ENCODE peak calls at places on chromosomes 1 and 21, in four cellular contexts. One of them, this sample, is unnamed.

GRCh38 chr21:43340491-43341348 is 86.2 kb downstream of the SIK1 start:
- DNase-seq in tibial artery: no peak
- DNase-seq in fibroblast of lung: peak; percentile 90
- DNase-seq in pancreas: no peak
- DNase-seq in this sample: no peak

GRCh38 chr1:239308701-239309333 is 77.6 kb upstream of the CHRM3 start:
- DNase-seq in pancreas: peak; percentile 37
- DNase-seq in tibial artery: no peak
- DNase-seq in fibroblast of lung: peak; percentile 13
- DNase-seq in this sample: no peak

GRCh38 chr1:9822897-9823692 is 670 bp downstream of the CLSTN1 start:
- DNase-seq in pancreas: no peak
- DNase-seq in fibroblast of lung: peak; percentile 26
- DNase-seq in tibial artery: no peak
- DNase-seq in this sample: peak; percentile 33

GRCh38 chr1:46150085-46150484 is 17.7 kb upstream of the PIK3R3 start:
- DNase-seq in fibroblast of lung: no peak
- DNase-seq in pancreas: no peak
- DNase-seq in tibial artery: no peak
- DNase-seq in this sample: no peak

GRCh38 chr1:207747627-207748492 is 4.0 kb upstream of the CD46 start:
- DNase-seq in pancreas: no peak
- DNase-seq in fibroblast of lung: no peak
- DNase-seq in tibial artery: no peak
- DNase-seq in this sample: no peak

GRCh38 chr1:40389234-40389815 is 15.8 kb downstream of the SMAP2 start:
- DNase-seq in fibroblast of lung: no peak
- DNase-seq in tibial artery: no peak
- DNase-seq in pancreas: no peak
- DNase-seq in this sample: no peak

GRCh38 chr1:156148236-156148635 is 5.1 kb upstream of the SEMA4A start:
- DNase-seq in tibial artery: no peak
- DNase-seq in pancreas: no peak
- DNase-seq in fibroblast of lung: no peak
- DNase-seq in this sample: no peak

GRCh38 chr1:186424539-186424938 is 36.4 kb downstream of the PDC start:
- DNase-seq in tibial artery: no peak
- DNase-seq in pancreas: no peak
- DNase-seq in fibroblast of lung: peak; percentile 13
- DNase-seq in this sample: no peak

GRCh38 chr1:167766538-167766937 is 44.8 kb downstream of the MPZL1 start:
- DNase-seq in fibroblast of lung: no peak
- DNase-seq in tibial artery: no peak
- DNase-seq in pancreas: no peak
- DNase-seq in this sample: no peak

GRCh38 chr1:204947338-204947737 is 76.7 kb downstream of the NFASC start:
- DNase-seq in tibial artery: no peak
- DNase-seq in fibroblast of lung: no peak
- DNase-seq in pancreas: no peak
- DNase-seq in this sample: no peak

GRCh38 chr1:227739636-227740035 is 4.4 kb downstream of the SNAP47 start:
- DNase-seq in fibroblast of lung: no peak
- DNase-seq in tibial artery: no peak
- DNase-seq in pancreas: no peak
- DNase-seq in this sample: no peak

GRCh38 chr1:47527653-47528272 is 89.9 kb downstream of the FOXD2 start:
- DNase-seq in tibial artery: no peak
- DNase-seq in pancreas: no peak
- DNase-seq in fibroblast of lung: no peak
- DNase-seq in this sample: no peak

GRCh38 chr1:246528933-246529731 is 22.1 kb upstream of the SMYD3 start:
- DNase-seq in fibroblast of lung: no peak
- DNase-seq in pancreas: no peak
- DNase-seq in tibial artery: no peak
- DNase-seq in this sample: no peak

GRCh38 chr1:174971902-174972301 is 27.8 kb upstream of the CACYBP start:
- DNase-seq in pancreas: no peak
- DNase-seq in fibroblast of lung: no peak
- DNase-seq in tibial artery: no peak
- DNase-seq in this sample: no peak

GRCh38 chr1:26911399-26912146 is 2.2 kb downstream of the NR0B2 start:
- DNase-seq in fibroblast of lung: no peak
- DNase-seq in tibial artery: no peak
- DNase-seq in pancreas: no peak
- DNase-seq in this sample: no peak

GRCh38 chr1:160403244-160403643 is 2.9 kb downstream of the VANGL2 start:
- DNase-seq in tibial artery: no peak
- DNase-seq in fibroblast of lung: no peak
- DNase-seq in pancreas: no peak
- DNase-seq in this sample: no peak

GRCh38 chr1:234713440-234713839 is 103.5 kb upstream of the IRF2BP2 start:
- DNase-seq in pancreas: no peak
- DNase-seq in tibial artery: no peak
- DNase-seq in fibroblast of lung: no peak
- DNase-seq in this sample: no peak

GRCh38 chr1:221648201-221648600 is 93.7 kb downstream of the DUSP10 start:
- DNase-seq in tibial artery: no peak
- DNase-seq in fibroblast of lung: no peak
- DNase-seq in pancreas: no peak
- DNase-seq in this sample: no peak

GRCh38 chr1:91876040-91876470 is 9.9 kb downstream of the TGFBR3 start:
- DNase-seq in pancreas: no peak
- DNase-seq in tibial artery: no peak
- DNase-seq in fibroblast of lung: no peak
- DNase-seq in this sample: no peak

GRCh38 chr1:14968251-14968812 is 185.2 kb upstream of the TMEM51 start:
- DNase-seq in fibroblast of lung: peak; percentile 91
- DNase-seq in tibial artery: peak; percentile 90
- DNase-seq in pancreas: no peak
- DNase-seq in this sample: peak; percentile 11

GRCh38 chr1:53672243-53672642 is 66.7 kb downstream of the GLIS1 start:
- DNase-seq in pancreas: no peak
- DNase-seq in fibroblast of lung: no peak
- DNase-seq in tibial artery: no peak
- DNase-seq in this sample: no peak

GRCh38 chr1:33036051-33036525 is 595 bp downstream of the AK2 start:
- DNase-seq in pancreas: no peak
- DNase-seq in tibial artery: no peak
- DNase-seq in fibroblast of lung: no peak
- DNase-seq in this sample: no peak

DNA sequence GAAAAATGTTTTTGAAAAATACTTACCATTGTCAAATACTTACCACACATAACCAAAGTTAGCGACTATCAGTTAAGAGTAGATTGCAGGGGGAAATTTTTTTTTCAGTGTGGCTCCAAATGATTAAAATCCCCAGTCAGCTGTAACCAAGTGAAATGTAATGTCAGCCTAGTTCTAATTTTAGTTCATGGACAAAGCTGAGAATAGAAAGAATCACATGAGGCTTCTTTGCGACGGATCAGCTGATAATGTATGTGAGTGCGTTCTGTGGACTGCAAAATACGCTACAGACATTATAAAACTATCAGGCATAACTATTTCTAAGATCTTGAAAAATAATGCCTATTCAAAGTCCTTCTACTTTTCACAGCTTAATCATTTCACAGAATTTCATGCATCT is at the start of gene LRRC39:
- DNase-seq in pancreas: no peak
- DNase-seq in fibroblast of lung: no peak
- DNase-seq in tibial artery: no peak
- DNase-seq in this sample: no peak
- H3K27ac ChIP-seq in pancreas: no peak within 1 kb of the TSS
- H3K27ac ChIP-seq in fibroblast of lung: no peak within 1 kb of the TSS
- H3K27ac ChIP-seq in tibial artery: no peak within 1 kb of the TSS
- H3K27ac ChIP-seq in this sample: no peak within 1 kb of the TSS

DNA sequence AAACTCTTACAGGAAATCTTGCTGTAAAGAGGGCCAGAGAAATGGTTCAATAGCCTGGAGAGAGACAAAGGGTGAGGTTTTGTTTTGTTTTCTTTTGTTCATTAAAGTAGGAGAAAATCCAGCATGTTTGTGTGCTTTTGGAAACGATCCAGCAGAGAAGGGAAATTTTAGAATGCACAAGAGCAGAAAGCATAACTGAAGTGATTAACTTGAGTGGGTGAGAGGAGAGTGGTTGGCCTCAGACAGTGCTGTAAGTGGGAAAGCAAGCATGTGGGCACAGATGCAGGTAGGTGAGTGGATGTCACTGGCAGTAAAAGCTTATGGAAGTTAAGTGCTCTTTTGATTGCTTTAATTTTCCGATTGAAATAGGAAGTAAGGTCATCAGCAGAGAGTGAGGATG is 50.2 kb downstream of the EEIG2 start:
- DNase-seq in fibroblast of lung: peak; percentile 16
- DNase-seq in pancreas: no peak
- DNase-seq in tibial artery: no peak
- DNase-seq in this sample: no peak
- H3K27ac ChIP-seq in fibroblast of lung: no peak overlapping the region
- H3K27ac ChIP-seq in pancreas: no peak overlapping the region
- H3K27ac ChIP-seq in tibial artery: no peak overlapping the region
- H3K27ac ChIP-seq in this sample: no peak overlapping the region

GRCh38 chr1:8047112-8047511 is 21.0 kb upstream of the ERRFI1 start:
- DNase-seq in tibial artery: no peak
- DNase-seq in pancreas: no peak
- DNase-seq in fibroblast of lung: peak; percentile 64
- DNase-seq in this sample: no peak
- H3K27ac ChIP-seq in tibial artery: peak overlapping the region; percentile 62
- H3K27ac ChIP-seq in pancreas: no peak overlapping the region
- H3K27ac ChIP-seq in fibroblast of lung: peak overlapping the region; percentile 49
- H3K27ac ChIP-seq in this sample: no peak overlapping the region

GRCh38 chr1:67468066-67468718 is 38.0 kb upstream of the SERBP1 start:
- DNase-seq in tibial artery: no peak
- DNase-seq in pancreas: no peak
- DNase-seq in fibroblast of lung: peak; percentile 8
- DNase-seq in this sample: no peak
- H3K27ac ChIP-seq in tibial artery: peak overlapping the region; percentile 47
- H3K27ac ChIP-seq in pancreas: no peak overlapping the region
- H3K27ac ChIP-seq in fibroblast of lung: no peak overlapping the region
- H3K27ac ChIP-seq in this sample: no peak overlapping the region

DNA sequence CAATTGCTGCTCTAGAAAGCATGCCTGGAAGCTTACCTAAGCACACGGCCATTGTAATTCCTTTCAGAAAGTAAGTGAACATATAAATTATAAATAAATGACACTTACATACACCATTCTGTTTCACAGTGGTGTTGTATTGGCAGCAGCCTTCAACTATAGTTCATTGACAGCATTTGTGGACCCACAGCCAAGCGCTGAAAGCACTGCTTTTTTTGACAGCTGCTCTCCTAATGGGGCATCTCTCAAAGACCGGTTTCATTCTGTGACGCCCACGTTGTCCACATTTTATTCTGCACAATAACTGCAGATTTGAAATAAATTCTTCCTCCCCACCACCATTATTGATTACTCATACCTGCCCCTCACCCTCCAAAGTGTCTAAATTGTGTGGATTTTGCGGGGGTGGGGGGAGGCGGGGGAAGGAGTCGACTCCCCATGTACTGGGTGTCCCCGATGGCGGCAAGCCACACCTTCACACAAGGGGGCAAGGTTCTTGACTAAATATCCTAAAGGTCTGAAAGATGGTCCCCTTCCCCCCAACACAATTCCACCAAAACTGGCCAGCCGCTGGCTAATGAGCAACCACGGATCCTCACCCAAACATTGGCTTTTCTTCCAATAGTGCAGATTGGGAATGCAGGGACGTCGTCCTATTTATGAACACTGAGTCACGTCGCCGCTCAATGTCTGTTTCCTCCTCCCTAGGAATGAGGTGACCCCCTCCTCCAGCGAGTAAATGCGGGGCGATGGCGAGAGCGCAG is 1.1 kb downstream of the RCAN1 start:
- DNase-seq in tibial artery: no peak
- DNase-seq in pancreas: no peak
- DNase-seq in fibroblast of lung: peak; percentile 25
- DNase-seq in this sample: no peak
- H3K27ac ChIP-seq in tibial artery: peak overlapping the region; percentile 83
- H3K27ac ChIP-seq in pancreas: no peak overlapping the region
- H3K27ac ChIP-seq in fibroblast of lung: no peak overlapping the region
- H3K27ac ChIP-seq in this sample: peak overlapping the region; percentile 58

GRCh38 chr1:66276229-66276628 is 257.7 kb upstream of the SGIP1 start:
- DNase-seq in pancreas: no peak
- DNase-seq in fibroblast of lung: no peak
- DNase-seq in tibial artery: no peak
- DNase-seq in this sample: no peak

GRCh38 chr1:66274634-66275033 is 259.3 kb upstream of the SGIP1 start:
- DNase-seq in tibial artery: no peak
- DNase-seq in fibroblast of lung: peak; percentile 55
- DNase-seq in pancreas: no peak
- DNase-seq in this sample: no peak

GRCh38 chr1:66275083-66275482 is 258.9 kb upstream of the SGIP1 start:
- DNase-seq in pancreas: no peak
- DNase-seq in tibial artery: no peak
- DNase-seq in fibroblast of lung: no peak
- DNase-seq in this sample: no peak

GRCh38 chr1:66273674-66274073 is 260.3 kb upstream of the SGIP1 start:
- DNase-seq in fibroblast of lung: no peak
- DNase-seq in tibial artery: no peak
- DNase-seq in pancreas: no peak
- DNase-seq in this sample: no peak

GRCh38 chr1:66275601-66276023 is 258.3 kb upstream of the SGIP1 start:
- DNase-seq in tibial artery: no peak
- DNase-seq in fibroblast of lung: no peak
- DNase-seq in pancreas: no peak
- DNase-seq in this sample: peak; percentile 4
- H3K27ac ChIP-seq in tibial artery: peak overlapping the region; percentile 82
- H3K27ac ChIP-seq in fibroblast of lung: no peak overlapping the region
- H3K27ac ChIP-seq in pancreas: no peak overlapping the region
- H3K27ac ChIP-seq in this sample: peak overlapping the region; percentile 83

This sample was measured in caudate nucleus.